ENCODE peak calls at places on chromosomes 6 and 20, in seven cellular contexts. D is GM13976, E is choroid plexus epithelial cell, L is foreskin fibroblast, O is fibroblast of mammary gland, K is endothelial cell, V is HFF-Myc. S is an unnamed sample.
A peak's percentile ranks its signal among the peaks of the same experiment; 100 is the strongest.

GRCh38 chr6:90103056-90103793 is 193.4 kb downstream of the BACH2 start:
- DNase-seq in O (no peak), D (no peak), E (peak; percentile 29), L (peak; percentile 16), K (no peak), V (no peak), S (no peak)

GRCh38 chr20:35583636-35584560 is 31.7 kb upstream of the SPAG4 start:
- DNase-seq in E (no peak), D (peak; percentile 35), O (no peak), L (no peak), K (no peak), V (no peak), S (no peak)

GRCh38 chr6:82205793-82206425 is 41.6 kb downstream of the IBTK start:
- DNase-seq in E (peak; percentile 73), L (no peak), O (peak; percentile 14), K (no peak), V (no peak), D (no peak), S (no peak)

GRCh38 chr6:99822741-99823512 is 171.1 kb downstream of the MCHR2 start:
- DNase-seq in O (peak; percentile 76), L (peak; percentile 53), E (peak; percentile 74), D (peak; percentile 60), K (peak; percentile 28), V (peak; percentile 48), S (no peak)

GRCh38 chr6:159212026-159212425 is 42.8 kb downstream of the FNDC1 start:
- DNase-seq in K (no peak), V (no peak), O (no peak), E (peak; percentile 13), L (no peak), D (no peak), S (no peak)

GRCh38 chr6:158048589-158048988 is 66.9 kb downstream of the SYNJ2 start:
- DNase-seq in L (no peak), O (no peak), K (no peak), E (no peak), D (no peak), V (no peak), S (no peak)

GRCh38 chr6:12075067-12075563 is 63.0 kb downstream of the HIVEP1 start:
- DNase-seq in D (no peak), E (peak; percentile 55), K (no peak), O (peak; percentile 21), V (no peak), L (no peak), S (no peak)

GRCh38 chr20:3162080-3162611 is 2.5 kb upstream of the FASTKD5 start:
- DNase-seq in L (no peak), E (no peak), O (no peak), V (no peak), D (no peak), K (no peak), S (no peak)

DNA sequence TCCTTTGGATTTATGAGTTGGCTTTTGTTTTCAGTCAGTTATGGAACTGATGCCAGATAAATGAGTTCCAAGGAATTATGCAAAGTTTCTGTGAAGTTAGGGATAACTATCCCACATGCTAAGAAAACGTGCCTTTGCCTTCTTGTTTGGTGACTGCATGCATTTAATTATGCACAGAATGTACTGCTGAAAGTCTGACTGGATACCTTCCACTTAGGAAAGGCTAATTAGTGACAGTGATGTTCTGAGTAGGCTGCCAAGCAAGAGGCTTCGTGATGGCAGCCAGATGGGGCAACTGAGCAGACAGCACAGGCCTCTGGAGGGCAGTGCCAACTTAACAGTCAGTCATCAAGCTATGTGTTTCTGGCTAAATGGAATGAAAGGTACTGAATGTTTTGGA is 289.9 kb downstream of the CD109 start:
- DNase-seq in L (peak; percentile 84), K (no peak), D (no peak), O (peak; percentile 64), E (peak; percentile 26), V (peak; percentile 60), S (no peak)
- TF ChIP-seq CTCF in L (peak; percentile 35), K (no peak), D (no peak), O (peak; percentile 45), E (peak; percentile 40), V (peak; percentile 52), S (no peak)

GRCh38 chr20:63578224-63579016 is 4.4 kb upstream of the HELZ2 start:
- DNase-seq in O (no peak), E (no peak), V (no peak), K (no peak), L (no peak), D (no peak), S (no peak)
- TF ChIP-seq CTCF in O (no peak), E (no peak), V (no peak), K (no peak), L (no peak), D (no peak), S (no peak)

GRCh38 chr6:86193821-86194220 is 551.1 kb upstream of the SYNCRIP start:
- DNase-seq in E (no peak), L (no peak), K (no peak), V (no peak), D (no peak), O (no peak), S (no peak)

GRCh38 chr6:86192123-86192522 is 549.4 kb upstream of the SYNCRIP start:
- DNase-seq in L (no peak), K (no peak), V (no peak), E (peak; percentile 6), D (no peak), O (peak; percentile 2), S (no peak)
- TF ChIP-seq CTCF in L (no peak), K (peak; percentile 45), V (no peak), E (peak; percentile 16), D (no peak), O (peak; percentile 4), S (peak; percentile 39)

GRCh38 chr6:52505726-52506501 is 70.9 kb downstream of the TRAM2 start:
- DNase-seq in V (no peak), K (no peak), E (no peak), L (no peak), O (no peak), D (peak; percentile 36), S (no peak)
- TF ChIP-seq CTCF in V (no peak), K (peak; percentile 16), E (peak; percentile 32), L (no peak), O (no peak), D (peak; percentile 12), S (no peak)

DNA sequence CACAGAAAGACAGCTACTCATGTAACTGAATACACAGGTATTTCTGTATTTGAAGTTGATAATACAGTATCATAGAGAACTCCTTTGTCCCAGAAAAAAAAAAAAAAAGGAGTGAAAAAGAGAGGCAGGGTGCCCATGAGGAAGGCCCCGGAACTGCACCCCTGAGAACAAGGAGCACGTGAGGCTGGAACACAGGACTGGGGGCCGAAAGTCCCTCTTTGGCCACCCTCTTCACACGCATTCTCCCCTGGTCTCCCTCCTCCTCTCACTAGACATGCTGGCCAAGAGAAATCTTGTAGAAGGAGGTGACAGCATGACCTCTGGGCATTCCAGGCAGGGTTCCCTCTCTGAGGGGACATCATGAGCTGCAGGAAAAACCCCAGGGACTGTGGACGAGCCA is 62.7 kb upstream of the TRAF3IP2 start:
- DNase-seq in V (no peak), E (no peak), K (peak; percentile 20), D (no peak), O (no peak), L (no peak), S (no peak)
- TF ChIP-seq CTCF in V (peak; percentile 26), E (peak; percentile 53), K (peak; percentile 47), D (no peak), O (peak; percentile 20), L (peak; percentile 16), S (peak; percentile 55)

GRCh38 chr20:22977047-22977785 is 57.9 kb upstream of the SSTR4 start:
- DNase-seq in E (no peak), K (no peak), V (no peak), L (no peak), O (no peak), D (no peak), S (no peak)

GRCh38 chr20:22974354-22974753 is 60.8 kb upstream of the SSTR4 start:
- DNase-seq in D (no peak), V (no peak), O (peak; percentile 36), K (peak; percentile 39), E (peak; percentile 71), L (peak; percentile 4), S (no peak)
- TF ChIP-seq CTCF in D (peak; percentile 32), V (peak; percentile 50), O (peak; percentile 60), K (peak; percentile 61), E (peak; percentile 83), L (peak; percentile 43), S (peak; percentile 55)

GRCh38 chr6:152313542-152314482 is 323.4 kb downstream of the SYNE1 start:
- DNase-seq in O (peak; percentile 41), V (no peak), E (peak; percentile 94), K (no peak), D (no peak), L (peak; percentile 41), S (no peak)
- TF ChIP-seq CTCF in O (no peak), V (no peak), E (no peak), K (no peak), D (no peak), L (no peak), S (no peak)

GRCh38 chr20:33909331-33909921 is 84.3 kb upstream of the RALY start:
- DNase-seq in E (peak; percentile 97), D (no peak), L (peak; percentile 55), O (peak; percentile 57), K (no peak), V (peak; percentile 56), S (no peak)
- TF ChIP-seq CTCF in E (no peak), D (no peak), L (no peak), O (no peak), K (no peak), V (no peak), S (no peak)

S was measured in progenitor cell of endocrine pancreas.